ENCODE peak calls at places on chromosomes 11 and 22, in six cellular contexts. H, U, R, Y, S and J are unnamed samples.

GRCh38 chr11:60970369-60970774 is 1.1 kb upstream of the CD6 start:
- DNase-seq in H (peak), U (peak), R (peak), Y (peak), S (peak), J (peak)

GRCh38 chr22:19933328-19934241 is 8.0 kb upstream of the COMT start:
- DNase-seq in H (no peak), U (no peak), R (no peak), Y (peak), S (no peak), J (no peak)

GRCh38 chr11:132840220-132840619 is 692.1 kb downstream of the OPCML start:
- DNase-seq in H (no peak), U (no peak), R (no peak), Y (no peak), S (no peak), J (no peak)

GRCh38 chr11:20403059-20403458 is 15.5 kb downstream of the PRMT3 start:
- DNase-seq in H (no peak), U (no peak), R (no peak), Y (no peak), S (no peak), J (no peak)

GRCh38 chr22:20406686-20407408 is 12.9 kb downstream of the ZNF74 start:
- DNase-seq in H (no peak), U (no peak), R (no peak), Y (peak), S (no peak), J (no peak)

GRCh38 chr22:39092111-39092867 is 4.8 kb upstream of the APOBEC3H start:
- DNase-seq in H (no peak), U (no peak), R (peak), Y (peak), S (no peak), J (no peak)

GRCh38 chr11:2772544-2773031 is 72.8 kb upstream of the KCNQ1OT1 start:
- DNase-seq in H (peak), U (peak), R (peak), Y (peak), S (peak), J (peak)

GRCh38 chr11:82998697-82999096 is 73.0 kb downstream of the RAB30 start:
- DNase-seq in H (no peak), U (no peak), R (no peak), Y (no peak), S (no peak), J (no peak)

GRCh38 chr11:60130496-60130895 is 42.0 kb downstream of the MS4A2 start:
- DNase-seq in H (no peak), U (peak), R (no peak), Y (no peak), S (no peak), J (peak)

GRCh38 chr11:9657531-9657930 is 6.3 kb upstream of the SWAP70 start:
- DNase-seq in H (no peak), U (no peak), R (no peak), Y (no peak), S (no peak), J (no peak)

GRCh38 chr11:30377347-30377746 is 54.4 kb downstream of the ARL14EP start:
- DNase-seq in H (no peak), U (no peak), R (no peak), Y (no peak), S (no peak), J (no peak)

GRCh38 chr11:84384637-84385227 is 1098.6 kb upstream of the CCDC90B start:
- DNase-seq in H (peak), U (peak), R (no peak), Y (no peak), S (peak), J (peak)

GRCh38 chr11:84396521-84396920 is 1110.4 kb upstream of the CCDC90B start:
- DNase-seq in H (peak), U (no peak), R (no peak), Y (no peak), S (no peak), J (no peak)

GRCh38 chr11:84390441-84391078 is 1104.4 kb upstream of the CCDC90B start:
- DNase-seq in H (no peak), U (no peak), R (no peak), Y (no peak), S (no peak), J (no peak)
- TF ChIP-seq CTCF in H (no peak), U (no peak), R (no peak), Y (no peak), S (no peak), J (no peak)

DNA sequence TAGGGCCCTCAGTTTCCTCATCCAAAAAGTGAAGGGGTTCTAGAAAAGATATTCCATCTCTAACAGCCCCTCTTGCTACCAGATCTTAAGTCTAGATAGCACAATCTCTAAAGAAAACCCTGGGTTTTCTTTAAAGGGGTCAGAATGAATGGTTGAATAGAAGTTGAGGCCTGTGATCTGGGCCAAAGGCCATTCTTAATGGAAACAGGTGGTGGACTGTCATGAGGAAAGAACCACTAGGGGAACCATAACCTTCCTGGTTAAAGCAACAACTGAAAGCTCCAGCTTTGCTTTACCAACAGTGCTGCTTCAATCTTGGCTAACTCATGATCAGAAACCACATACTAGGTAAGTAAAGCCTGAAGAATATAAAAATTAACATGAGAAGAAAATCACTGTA is 1.8 kb downstream of the CELF1 start:
- DNase-seq in H (peak), U (no peak), R (no peak), Y (no peak), S (no peak), J (peak)
- H3K4me3 ChIP-seq in H (peak), U (peak), R (peak), Y (peak), S (no peak), J (peak)

GRCh38 chr11:78149646-78150045 is 10.2 kb upstream of the ALG8 start:
- DNase-seq in H (peak), U (no peak), R (no peak), Y (no peak), S (no peak), J (peak)
- TF ChIP-seq CTCF in H (peak), U (no peak), R (peak), Y (no peak), S (no peak), J (peak)

GRCh38 chr11:111541209-111542061 is 915 bp downstream of the LAYN start:
- DNase-seq in H (peak), U (peak), R (peak), Y (peak), S (no peak), J (peak)
- H3K4me3 ChIP-seq in H (peak), U (peak), R (peak), Y (peak), S (peak), J (peak)

DNA sequence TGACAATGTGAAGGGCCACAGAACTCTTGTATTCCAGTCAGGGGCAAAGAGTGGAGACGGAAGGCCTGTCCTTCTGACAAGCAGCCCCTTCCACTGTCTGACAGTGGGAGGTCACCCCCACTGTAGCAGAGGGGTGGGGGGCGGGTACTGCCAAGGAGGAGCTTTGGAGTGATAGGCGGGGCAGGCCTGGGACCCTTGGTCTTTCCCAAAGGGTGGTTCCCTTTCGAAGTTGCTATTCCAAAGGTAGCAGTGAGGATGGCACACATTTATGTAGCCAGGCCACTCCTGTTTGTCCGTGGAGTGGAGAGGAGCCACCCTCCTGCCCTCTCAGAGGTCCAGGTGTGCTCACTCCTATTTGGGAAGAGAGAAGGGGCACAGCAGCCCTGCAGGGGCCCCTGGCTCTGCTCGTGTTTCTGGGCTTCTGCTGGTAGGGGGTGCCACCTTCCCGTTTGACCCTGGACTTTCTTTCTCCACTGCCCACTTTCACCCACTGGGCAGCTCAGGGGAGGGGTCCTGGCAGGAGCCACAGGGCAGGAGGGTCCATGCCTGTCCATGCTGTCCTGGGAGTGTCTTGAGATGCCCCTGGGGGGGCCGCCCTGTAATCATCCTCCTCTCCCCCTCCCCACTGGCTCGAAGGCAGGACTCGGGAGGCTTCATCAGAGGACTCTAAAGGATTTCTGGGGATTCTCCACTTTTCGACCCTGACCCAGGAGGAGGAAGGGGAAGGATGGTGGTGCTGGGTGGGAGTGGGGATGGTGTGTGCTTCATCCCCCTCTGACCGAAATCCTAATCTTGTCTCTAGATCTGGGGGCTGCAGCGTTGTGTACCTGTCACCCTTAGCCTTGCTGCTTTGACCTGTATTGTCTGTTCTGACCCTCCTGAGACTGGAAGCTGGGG is 994 bp downstream of the TAGLN start:
- DNase-seq in H (no peak), U (no peak), R (no peak), Y (no peak), S (no peak), J (no peak)
- TF ChIP-seq CTCF in H (no peak), U (no peak), R (no peak), Y (no peak), S (no peak), J (no peak)